ENCODE peak calls at places on chromosomes 11 and 22, in eight cellular contexts. One of them, this sample, is unnamed.

GRCh38 chr11:5504403-5504891 is 5.3 kb downstream of the UBQLN3 start:
- DNase-seq in fibroblast of villous mesenchyme: no peak
- DNase-seq in stimulated activated naive CD4-positive, alpha-beta T cell: no peak
- DNase-seq in WTC11: no peak
- DNase-seq in AG08396: no peak
- DNase-seq in PC-9: no peak
- DNase-seq in occipital lobe: no peak
- DNase-seq in activated effector memory CD4-positive, alpha-beta T cell treated with anti-CD3 and anti-CD28 coated beads, Interleukin-2, amount 50 U/mL, for 16 hours: no peak
- DNase-seq in this sample: no peak

GRCh38 chr11:69462106-69463045 is 19.1 kb upstream of the LINC01488 start:
- DNase-seq in fibroblast of villous mesenchyme: no peak
- DNase-seq in stimulated activated naive CD4-positive, alpha-beta T cell: no peak
- DNase-seq in WTC11: no peak
- DNase-seq in AG08396: no peak
- DNase-seq in PC-9: no peak
- DNase-seq in occipital lobe: no peak
- DNase-seq in activated effector memory CD4-positive, alpha-beta T cell treated with anti-CD3 and anti-CD28 coated beads, Interleukin-2, amount 50 U/mL, for 16 hours: no peak
- DNase-seq in this sample: no peak

GRCh38 chr22:48890693-48891554 is 936.7 kb downstream of the BRD1 start:
- DNase-seq in fibroblast of villous mesenchyme: no peak
- DNase-seq in stimulated activated naive CD4-positive, alpha-beta T cell: no peak
- DNase-seq in WTC11: no peak
- DNase-seq in AG08396: no peak
- DNase-seq in PC-9: no peak
- DNase-seq in occipital lobe: no peak
- DNase-seq in activated effector memory CD4-positive, alpha-beta T cell treated with anti-CD3 and anti-CD28 coated beads, Interleukin-2, amount 50 U/mL, for 16 hours: no peak
- DNase-seq in this sample: peak

GRCh38 chr11:62732830-62733229 is 4.5 kb downstream of the TTC9C start:
- DNase-seq in fibroblast of villous mesenchyme: peak
- DNase-seq in stimulated activated naive CD4-positive, alpha-beta T cell: no peak
- DNase-seq in WTC11: no peak
- DNase-seq in AG08396: no peak
- DNase-seq in PC-9: no peak
- DNase-seq in occipital lobe: no peak
- DNase-seq in activated effector memory CD4-positive, alpha-beta T cell treated with anti-CD3 and anti-CD28 coated beads, Interleukin-2, amount 50 U/mL, for 16 hours: no peak
- DNase-seq in this sample: no peak

GRCh38 chr22:19886605-19887250 is 32.1 kb upstream of the GNB1L start:
- DNase-seq in fibroblast of villous mesenchyme: peak
- DNase-seq in stimulated activated naive CD4-positive, alpha-beta T cell: peak
- DNase-seq in WTC11: peak
- DNase-seq in AG08396: no peak
- DNase-seq in PC-9: peak
- DNase-seq in occipital lobe: no peak
- DNase-seq in activated effector memory CD4-positive, alpha-beta T cell treated with anti-CD3 and anti-CD28 coated beads, Interleukin-2, amount 50 U/mL, for 16 hours: peak
- DNase-seq in this sample: no peak

GRCh38 chr11:9208726-9209501 is 56.2 kb downstream of the DENND5A start:
- DNase-seq in fibroblast of villous mesenchyme: no peak
- DNase-seq in stimulated activated naive CD4-positive, alpha-beta T cell: no peak
- DNase-seq in WTC11: no peak
- DNase-seq in AG08396: no peak
- DNase-seq in PC-9: no peak
- DNase-seq in occipital lobe: no peak
- DNase-seq in activated effector memory CD4-positive, alpha-beta T cell treated with anti-CD3 and anti-CD28 coated beads, Interleukin-2, amount 50 U/mL, for 16 hours: no peak
- DNase-seq in this sample: no peak

GRCh38 chr11:135075740-135076139 is 663.7 kb upstream of the B3GAT1 start:
- DNase-seq in fibroblast of villous mesenchyme: peak
- DNase-seq in stimulated activated naive CD4-positive, alpha-beta T cell: no peak
- DNase-seq in WTC11: peak
- DNase-seq in AG08396: no peak
- DNase-seq in PC-9: peak
- DNase-seq in occipital lobe: no peak
- DNase-seq in activated effector memory CD4-positive, alpha-beta T cell treated with anti-CD3 and anti-CD28 coated beads, Interleukin-2, amount 50 U/mL, for 16 hours: peak
- DNase-seq in this sample: peak

GRCh38 chr11:69909561-69910518 is 90.6 kb upstream of the FGF3 start:
- DNase-seq in fibroblast of villous mesenchyme: no peak
- DNase-seq in stimulated activated naive CD4-positive, alpha-beta T cell: no peak
- DNase-seq in WTC11: peak
- DNase-seq in AG08396: no peak
- DNase-seq in PC-9: no peak
- DNase-seq in occipital lobe: no peak
- DNase-seq in activated effector memory CD4-positive, alpha-beta T cell treated with anti-CD3 and anti-CD28 coated beads, Interleukin-2, amount 50 U/mL, for 16 hours: peak
- DNase-seq in this sample: no peak

GRCh38 chr11:32312865-32313403 is 122.4 kb downstream of the WT1 start:
- DNase-seq in fibroblast of villous mesenchyme: peak
- DNase-seq in stimulated activated naive CD4-positive, alpha-beta T cell: no peak
- DNase-seq in WTC11: peak
- DNase-seq in AG08396: peak
- DNase-seq in PC-9: peak
- DNase-seq in occipital lobe: no peak
- DNase-seq in activated effector memory CD4-positive, alpha-beta T cell treated with anti-CD3 and anti-CD28 coated beads, Interleukin-2, amount 50 U/mL, for 16 hours: peak
- DNase-seq in this sample: peak

GRCh38 chr11:87013852-87014251 is 23.9 kb upstream of the TMEM135 start:
- DNase-seq in fibroblast of villous mesenchyme: no peak
- DNase-seq in stimulated activated naive CD4-positive, alpha-beta T cell: no peak
- DNase-seq in WTC11: no peak
- DNase-seq in AG08396: no peak
- DNase-seq in PC-9: no peak
- DNase-seq in occipital lobe: no peak
- DNase-seq in activated effector memory CD4-positive, alpha-beta T cell treated with anti-CD3 and anti-CD28 coated beads, Interleukin-2, amount 50 U/mL, for 16 hours: no peak
- DNase-seq in this sample: no peak

GRCh38 chr11:61955031-61955415 is 4.9 kb downstream of the BEST1 start:
- DNase-seq in fibroblast of villous mesenchyme: peak
- DNase-seq in stimulated activated naive CD4-positive, alpha-beta T cell: no peak
- DNase-seq in WTC11: peak
- DNase-seq in AG08396: peak
- DNase-seq in PC-9: peak
- DNase-seq in occipital lobe: no peak
- DNase-seq in activated effector memory CD4-positive, alpha-beta T cell treated with anti-CD3 and anti-CD28 coated beads, Interleukin-2, amount 50 U/mL, for 16 hours: no peak
- DNase-seq in this sample: peak

GRCh38 chr22:38955926-38956325 is 1.5 kb upstream of the APOBEC3A start:
- DNase-seq in fibroblast of villous mesenchyme: no peak
- DNase-seq in stimulated activated naive CD4-positive, alpha-beta T cell: no peak
- DNase-seq in WTC11: no peak
- DNase-seq in AG08396: no peak
- DNase-seq in PC-9: peak
- DNase-seq in occipital lobe: no peak
- DNase-seq in activated effector memory CD4-positive, alpha-beta T cell treated with anti-CD3 and anti-CD28 coated beads, Interleukin-2, amount 50 U/mL, for 16 hours: peak
- DNase-seq in this sample: no peak

GRCh38 chr11:66593303-66593635 is 284 bp downstream of the CCS start:
- DNase-seq in fibroblast of villous mesenchyme: no peak
- DNase-seq in stimulated activated naive CD4-positive, alpha-beta T cell: no peak
- DNase-seq in WTC11: no peak
- DNase-seq in AG08396: no peak
- DNase-seq in PC-9: no peak
- DNase-seq in occipital lobe: no peak
- DNase-seq in activated effector memory CD4-positive, alpha-beta T cell treated with anti-CD3 and anti-CD28 coated beads, Interleukin-2, amount 50 U/mL, for 16 hours: no peak
- DNase-seq in this sample: no peak

GRCh38 chr11:44766972-44767278 is 40.2 kb downstream of the TSPAN18 start:
- DNase-seq in fibroblast of villous mesenchyme: peak
- DNase-seq in stimulated activated naive CD4-positive, alpha-beta T cell: no peak
- DNase-seq in WTC11: no peak
- DNase-seq in AG08396: no peak
- DNase-seq in PC-9: no peak
- DNase-seq in occipital lobe: no peak
- DNase-seq in activated effector memory CD4-positive, alpha-beta T cell treated with anti-CD3 and anti-CD28 coated beads, Interleukin-2, amount 50 U/mL, for 16 hours: no peak
- DNase-seq in this sample: peak

GRCh38 chr11:121141051-121141450 is 40.0 kb downstream of the TECTA start:
- DNase-seq in fibroblast of villous mesenchyme: no peak
- DNase-seq in stimulated activated naive CD4-positive, alpha-beta T cell: no peak
- DNase-seq in WTC11: no peak
- DNase-seq in AG08396: peak
- DNase-seq in PC-9: no peak
- DNase-seq in occipital lobe: no peak
- DNase-seq in activated effector memory CD4-positive, alpha-beta T cell treated with anti-CD3 and anti-CD28 coated beads, Interleukin-2, amount 50 U/mL, for 16 hours: no peak
- DNase-seq in this sample: peak

GRCh38 chr11:19992162-19992561 is 168.1 kb downstream of the DBX1 start:
- DNase-seq in fibroblast of villous mesenchyme: peak
- DNase-seq in stimulated activated naive CD4-positive, alpha-beta T cell: no peak
- DNase-seq in WTC11: no peak
- DNase-seq in AG08396: no peak
- DNase-seq in PC-9: no peak
- DNase-seq in occipital lobe: no peak
- DNase-seq in activated effector memory CD4-positive, alpha-beta T cell treated with anti-CD3 and anti-CD28 coated beads, Interleukin-2, amount 50 U/mL, for 16 hours: no peak
- DNase-seq in this sample: no peak

GRCh38 chr11:81237139-81237538 is 1496.5 kb downstream of the FAM181B start:
- DNase-seq in fibroblast of villous mesenchyme: peak
- DNase-seq in stimulated activated naive CD4-positive, alpha-beta T cell: no peak
- DNase-seq in WTC11: no peak
- DNase-seq in AG08396: no peak
- DNase-seq in PC-9: peak
- DNase-seq in occipital lobe: no peak
- DNase-seq in activated effector memory CD4-positive, alpha-beta T cell treated with anti-CD3 and anti-CD28 coated beads, Interleukin-2, amount 50 U/mL, for 16 hours: no peak
- DNase-seq in this sample: no peak

GRCh38 chr11:34668583-34669053 is 47.7 kb downstream of the EHF start:
- DNase-seq in fibroblast of villous mesenchyme: no peak
- DNase-seq in stimulated activated naive CD4-positive, alpha-beta T cell: no peak
- DNase-seq in WTC11: no peak
- DNase-seq in AG08396: no peak
- DNase-seq in PC-9: no peak
- DNase-seq in occipital lobe: no peak
- DNase-seq in activated effector memory CD4-positive, alpha-beta T cell treated with anti-CD3 and anti-CD28 coated beads, Interleukin-2, amount 50 U/mL, for 16 hours: no peak
- DNase-seq in this sample: no peak

GRCh38 chr22:49026476-49027121 is 801.1 kb downstream of the BRD1 start:
- DNase-seq in fibroblast of villous mesenchyme: no peak
- DNase-seq in stimulated activated naive CD4-positive, alpha-beta T cell: no peak
- DNase-seq in WTC11: peak
- DNase-seq in AG08396: no peak
- DNase-seq in PC-9: no peak
- DNase-seq in occipital lobe: no peak
- DNase-seq in activated effector memory CD4-positive, alpha-beta T cell treated with anti-CD3 and anti-CD28 coated beads, Interleukin-2, amount 50 U/mL, for 16 hours: no peak
- DNase-seq in this sample: no peak

GRCh38 chr11:130427581-130428211 is 713 bp downstream of the ADAMTS8 start:
- DNase-seq in fibroblast of villous mesenchyme: no peak
- DNase-seq in stimulated activated naive CD4-positive, alpha-beta T cell: no peak
- DNase-seq in WTC11: peak
- DNase-seq in AG08396: peak
- DNase-seq in PC-9: no peak
- DNase-seq in occipital lobe: peak
- DNase-seq in activated effector memory CD4-positive, alpha-beta T cell treated with anti-CD3 and anti-CD28 coated beads, Interleukin-2, amount 50 U/mL, for 16 hours: no peak
- DNase-seq in this sample: peak

GRCh38 chr11:28071305-28071704 is 36.7 kb downstream of the KIF18A start:
- DNase-seq in fibroblast of villous mesenchyme: no peak
- DNase-seq in stimulated activated naive CD4-positive, alpha-beta T cell: no peak
- DNase-seq in WTC11: no peak
- DNase-seq in AG08396: no peak
- DNase-seq in PC-9: no peak
- DNase-seq in occipital lobe: no peak
- DNase-seq in activated effector memory CD4-positive, alpha-beta T cell treated with anti-CD3 and anti-CD28 coated beads, Interleukin-2, amount 50 U/mL, for 16 hours: no peak
- DNase-seq in this sample: no peak

GRCh38 chr11:92317222-92317621 is 92.6 kb downstream of the FAT3 start:
- DNase-seq in fibroblast of villous mesenchyme: no peak
- DNase-seq in stimulated activated naive CD4-positive, alpha-beta T cell: no peak
- DNase-seq in WTC11: no peak
- DNase-seq in AG08396: no peak
- DNase-seq in PC-9: no peak
- DNase-seq in occipital lobe: no peak
- DNase-seq in activated effector memory CD4-positive, alpha-beta T cell treated with anti-CD3 and anti-CD28 coated beads, Interleukin-2, amount 50 U/mL, for 16 hours: no peak
- DNase-seq in this sample: no peak

GRCh38 chr11:18322818-18323570 is 627 bp downstream of the GTF2H1 start:
- DNase-seq in fibroblast of villous mesenchyme: no peak
- DNase-seq in stimulated activated naive CD4-positive, alpha-beta T cell: no peak
- DNase-seq in WTC11: no peak
- DNase-seq in AG08396: no peak
- DNase-seq in PC-9: no peak
- DNase-seq in occipital lobe: no peak
- DNase-seq in activated effector memory CD4-positive, alpha-beta T cell treated with anti-CD3 and anti-CD28 coated beads, Interleukin-2, amount 50 U/mL, for 16 hours: no peak
- DNase-seq in this sample: no peak

GRCh38 chr11:62710001-62710345 is 2.5 kb downstream of the GNG3 start:
- DNase-seq in fibroblast of villous mesenchyme: peak
- DNase-seq in stimulated activated naive CD4-positive, alpha-beta T cell: no peak
- DNase-seq in WTC11: no peak
- DNase-seq in AG08396: peak
- DNase-seq in PC-9: no peak
- DNase-seq in occipital lobe: peak
- DNase-seq in activated effector memory CD4-positive, alpha-beta T cell treated with anti-CD3 and anti-CD28 coated beads, Interleukin-2, amount 50 U/mL, for 16 hours: no peak
- DNase-seq in this sample: peak

GRCh38 chr11:64650923-64651523 is 60.0 kb downstream of the SLC22A12 start:
- DNase-seq in fibroblast of villous mesenchyme: peak
- DNase-seq in stimulated activated naive CD4-positive, alpha-beta T cell: no peak
- DNase-seq in WTC11: peak
- DNase-seq in AG08396: peak
- DNase-seq in PC-9: no peak
- DNase-seq in occipital lobe: no peak
- DNase-seq in activated effector memory CD4-positive, alpha-beta T cell treated with anti-CD3 and anti-CD28 coated beads, Interleukin-2, amount 50 U/mL, for 16 hours: no peak
- DNase-seq in this sample: no peak

GRCh38 chr11:1087961-1088926 is 13.6 kb downstream of the MUC2 start:
- DNase-seq in fibroblast of villous mesenchyme: no peak
- DNase-seq in stimulated activated naive CD4-positive, alpha-beta T cell: no peak
- DNase-seq in WTC11: no peak
- DNase-seq in AG08396: no peak
- DNase-seq in PC-9: no peak
- DNase-seq in occipital lobe: no peak
- DNase-seq in activated effector memory CD4-positive, alpha-beta T cell treated with anti-CD3 and anti-CD28 coated beads, Interleukin-2, amount 50 U/mL, for 16 hours: no peak
- DNase-seq in this sample: no peak

GRCh38 chr11:13697710-13698109 is 29.2 kb downstream of the FAR1 start:
- DNase-seq in fibroblast of villous mesenchyme: no peak
- DNase-seq in stimulated activated naive CD4-positive, alpha-beta T cell: no peak
- DNase-seq in WTC11: no peak
- DNase-seq in AG08396: no peak
- DNase-seq in PC-9: no peak
- DNase-seq in occipital lobe: no peak
- DNase-seq in activated effector memory CD4-positive, alpha-beta T cell treated with anti-CD3 and anti-CD28 coated beads, Interleukin-2, amount 50 U/mL, for 16 hours: no peak
- DNase-seq in this sample: no peak

GRCh38 chr11:116137753-116138152 is 633.5 kb upstream of the CADM1 start:
- DNase-seq in fibroblast of villous mesenchyme: no peak
- DNase-seq in stimulated activated naive CD4-positive, alpha-beta T cell: no peak
- DNase-seq in WTC11: no peak
- DNase-seq in AG08396: no peak
- DNase-seq in PC-9: no peak
- DNase-seq in occipital lobe: no peak
- DNase-seq in activated effector memory CD4-positive, alpha-beta T cell treated with anti-CD3 and anti-CD28 coated beads, Interleukin-2, amount 50 U/mL, for 16 hours: no peak
- DNase-seq in this sample: no peak

GRCh38 chr11:44842219-44842618 is 108.5 kb downstream of the TP53I11 start:
- DNase-seq in fibroblast of villous mesenchyme: peak
- DNase-seq in stimulated activated naive CD4-positive, alpha-beta T cell: no peak
- DNase-seq in WTC11: no peak
- DNase-seq in AG08396: peak
- DNase-seq in PC-9: no peak
- DNase-seq in occipital lobe: no peak
- DNase-seq in activated effector memory CD4-positive, alpha-beta T cell treated with anti-CD3 and anti-CD28 coated beads, Interleukin-2, amount 50 U/mL, for 16 hours: no peak
- DNase-seq in this sample: no peak

GRCh38 chr11:17573526-17573925 is 26.5 kb downstream of the OTOG start:
- DNase-seq in fibroblast of villous mesenchyme: no peak
- DNase-seq in stimulated activated naive CD4-positive, alpha-beta T cell: no peak
- DNase-seq in WTC11: peak
- DNase-seq in AG08396: no peak
- DNase-seq in PC-9: no peak
- DNase-seq in occipital lobe: no peak
- DNase-seq in activated effector memory CD4-positive, alpha-beta T cell treated with anti-CD3 and anti-CD28 coated beads, Interleukin-2, amount 50 U/mL, for 16 hours: no peak
- DNase-seq in this sample: peak

GRCh38 chr11:103624708-103625623 is 411.5 kb upstream of the DDI1 start:
- DNase-seq in fibroblast of villous mesenchyme: peak
- DNase-seq in stimulated activated naive CD4-positive, alpha-beta T cell: no peak
- DNase-seq in WTC11: no peak
- DNase-seq in AG08396: peak
- DNase-seq in PC-9: peak
- DNase-seq in occipital lobe: no peak
- DNase-seq in activated effector memory CD4-positive, alpha-beta T cell treated with anti-CD3 and anti-CD28 coated beads, Interleukin-2, amount 50 U/mL, for 16 hours: no peak
- DNase-seq in this sample: no peak

GRCh38 chr11:6475936-6476335 is 2.2 kb upstream of the TRIM3 start:
- DNase-seq in fibroblast of villous mesenchyme: no peak
- DNase-seq in stimulated activated naive CD4-positive, alpha-beta T cell: no peak
- DNase-seq in WTC11: peak
- DNase-seq in AG08396: no peak
- DNase-seq in PC-9: no peak
- DNase-seq in occipital lobe: no peak
- DNase-seq in activated effector memory CD4-positive, alpha-beta T cell treated with anti-CD3 and anti-CD28 coated beads, Interleukin-2, amount 50 U/mL, for 16 hours: no peak
- DNase-seq in this sample: no peak

GRCh38 chr11:42620796-42621195 is 691.0 kb upstream of the API5 start:
- DNase-seq in fibroblast of villous mesenchyme: no peak
- DNase-seq in stimulated activated naive CD4-positive, alpha-beta T cell: no peak
- DNase-seq in WTC11: no peak
- DNase-seq in AG08396: no peak
- DNase-seq in PC-9: no peak
- DNase-seq in occipital lobe: no peak
- DNase-seq in activated effector memory CD4-positive, alpha-beta T cell treated with anti-CD3 and anti-CD28 coated beads, Interleukin-2, amount 50 U/mL, for 16 hours: no peak
- DNase-seq in this sample: no peak

GRCh38 chr11:76654310-76654851 is 16.2 kb downstream of the LRRC32 start:
- DNase-seq in fibroblast of villous mesenchyme: peak
- DNase-seq in stimulated activated naive CD4-positive, alpha-beta T cell: no peak
- DNase-seq in WTC11: peak
- DNase-seq in AG08396: peak
- DNase-seq in PC-9: no peak
- DNase-seq in occipital lobe: no peak
- DNase-seq in activated effector memory CD4-positive, alpha-beta T cell treated with anti-CD3 and anti-CD28 coated beads, Interleukin-2, amount 50 U/mL, for 16 hours: no peak
- DNase-seq in this sample: peak